ENCODE peak calls at places on chromosomes 7 and 10, in nine cellular contexts. I, B, R, V, F, P, X, A and J are unnamed samples.

GRCh38 chr7:2475678-2476015 is 551 bp downstream of the GRIFIN start:
- DNase-seq in R (no peak), V (no peak), F (no peak), X (no peak), I (peak; percentile 66), B (no peak), A (no peak), P (no peak), J (no peak)

GRCh38 chr10:100508691-100509150 is 10.9 kb downstream of the SEC31B start:
- DNase-seq in P (no peak), V (peak; percentile 56), X (no peak), B (peak; percentile 46), A (no peak), I (no peak), F (no peak), R (no peak), J (no peak)

GRCh38 chr7:96870201-96870600 is 135.2 kb upstream of the DLX6 start:
- DNase-seq in F (no peak), B (no peak), I (no peak), A (no peak), V (no peak), P (no peak), R (no peak), X (no peak), J (no peak)

GRCh38 chr7:92987543-92987942 is 130.2 kb downstream of the SAMD9 start:
- DNase-seq in V (no peak), B (no peak), I (no peak), F (no peak), X (no peak), R (no peak), P (no peak), A (no peak), J (no peak)

GRCh38 chr10:124255556-124255955 is 162.2 kb upstream of the CHST15 start:
- DNase-seq in B (no peak), P (no peak), V (no peak), R (no peak), X (no peak), A (no peak), I (no peak), F (no peak), J (no peak)

GRCh38 chr7:117872565-117873055 is 631 bp downstream of the CTTNBP2 start:
- DNase-seq in R (peak; percentile 5), B (peak; percentile 6), V (peak; percentile 2), A (no peak), P (peak; percentile 17), I (peak; percentile 81), X (no peak), F (peak; percentile 37), J (no peak)

GRCh38 chr10:132065491-132066105 is at the start of gene JAKMIP3:
- DNase-seq in P (peak; percentile 29), I (no peak), A (peak; percentile 59), F (peak; percentile 54), X (no peak), V (peak; percentile 93), R (peak; percentile 50), B (no peak), J (no peak)

GRCh38 chr7:69615696-69616095 is 17.4 kb downstream of the AUTS2 start:
- DNase-seq in R (no peak), F (no peak), X (no peak), P (no peak), I (no peak), V (no peak), B (no peak), A (no peak), J (no peak)

GRCh38 chr7:32079530-32079929 is 9.3 kb upstream of the PDE1C start:
- DNase-seq in P (peak; percentile 76), F (no peak), V (no peak), B (no peak), R (peak; percentile 74), I (no peak), A (no peak), X (no peak), J (no peak)

GRCh38 chr10:69789164-69789576 is 12.5 kb upstream of the COL13A1 start:
- DNase-seq in V (no peak), I (no peak), F (no peak), B (no peak), X (no peak), P (no peak), A (no peak), R (no peak), J (no peak)

GRCh38 chr7:803243-803635 is 29.0 kb upstream of the SUN1 start:
- DNase-seq in P (no peak), V (no peak), F (no peak), I (peak; percentile 47), R (no peak), A (no peak), B (no peak), X (no peak), J (no peak)

GRCh38 chr7:131330299-131330698 is 2.6 kb downstream of the MKLN1 start:
- DNase-seq in R (no peak), I (no peak), B (no peak), F (no peak), P (no peak), V (no peak), A (no peak), X (no peak), J (no peak)

GRCh38 chr10:69839696-69840345 is 38.1 kb downstream of the COL13A1 start:
- DNase-seq in P (no peak), F (no peak), X (no peak), B (no peak), R (no peak), V (peak; percentile 46), A (no peak), I (no peak), J (no peak)

DNA sequence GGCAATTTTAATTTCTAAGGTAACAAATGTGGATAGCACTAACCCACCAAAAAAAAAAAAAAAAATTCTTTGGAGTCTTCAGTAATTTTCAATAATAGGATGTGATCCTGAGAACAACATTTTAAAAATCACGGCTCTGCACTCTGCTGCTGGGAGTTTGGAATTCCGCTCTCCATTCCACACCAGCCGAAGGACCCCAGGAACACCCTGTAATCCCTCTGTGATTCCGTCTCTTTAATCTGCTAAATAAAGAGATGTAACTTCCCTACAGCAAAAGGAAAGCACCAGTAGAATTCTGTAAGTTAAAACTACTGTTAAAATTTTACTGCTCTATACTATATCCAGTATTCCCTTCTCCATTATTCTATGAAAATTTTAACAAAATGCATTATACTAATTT is 284.5 kb downstream of the PTPRN2 start:
- DNase-seq in R (no peak), V (no peak), X (no peak), B (no peak), F (no peak), I (no peak), P (no peak), A (no peak), J (no peak)
- H3K4me3 ChIP-seq in R (no peak overlapping the region), V (no peak overlapping the region), X (no peak overlapping the region), B (no peak overlapping the region), F (no peak overlapping the region), I (no peak overlapping the region), P (no peak overlapping the region), A (no peak overlapping the region), J (no peak overlapping the region)

GRCh38 chr10:44980309-44981171 is 1.9 kb upstream of the DEPP1 start:
- DNase-seq in V (no peak), P (no peak), X (no peak), R (no peak), F (no peak), B (no peak), A (no peak), I (peak; percentile 75), J (no peak)

GRCh38 chr10:44979281-44980181 is 922 bp upstream of the DEPP1 start:
- DNase-seq in B (no peak), F (no peak), I (no peak), X (no peak), V (no peak), A (no peak), P (no peak), R (no peak), J (no peak)

GRCh38 chr10:44977287-44978212 is 1.1 kb downstream of the DEPP1 start:
- DNase-seq in V (no peak), P (no peak), R (no peak), A (no peak), B (no peak), I (peak; percentile 81), F (no peak), X (no peak), J (no peak)

GRCh38 chr10:44978213-44978569 is 418 bp downstream of the DEPP1 start:
- DNase-seq in F (no peak), V (no peak), I (no peak), A (no peak), X (no peak), P (no peak), R (no peak), B (no peak), J (no peak)

DNA sequence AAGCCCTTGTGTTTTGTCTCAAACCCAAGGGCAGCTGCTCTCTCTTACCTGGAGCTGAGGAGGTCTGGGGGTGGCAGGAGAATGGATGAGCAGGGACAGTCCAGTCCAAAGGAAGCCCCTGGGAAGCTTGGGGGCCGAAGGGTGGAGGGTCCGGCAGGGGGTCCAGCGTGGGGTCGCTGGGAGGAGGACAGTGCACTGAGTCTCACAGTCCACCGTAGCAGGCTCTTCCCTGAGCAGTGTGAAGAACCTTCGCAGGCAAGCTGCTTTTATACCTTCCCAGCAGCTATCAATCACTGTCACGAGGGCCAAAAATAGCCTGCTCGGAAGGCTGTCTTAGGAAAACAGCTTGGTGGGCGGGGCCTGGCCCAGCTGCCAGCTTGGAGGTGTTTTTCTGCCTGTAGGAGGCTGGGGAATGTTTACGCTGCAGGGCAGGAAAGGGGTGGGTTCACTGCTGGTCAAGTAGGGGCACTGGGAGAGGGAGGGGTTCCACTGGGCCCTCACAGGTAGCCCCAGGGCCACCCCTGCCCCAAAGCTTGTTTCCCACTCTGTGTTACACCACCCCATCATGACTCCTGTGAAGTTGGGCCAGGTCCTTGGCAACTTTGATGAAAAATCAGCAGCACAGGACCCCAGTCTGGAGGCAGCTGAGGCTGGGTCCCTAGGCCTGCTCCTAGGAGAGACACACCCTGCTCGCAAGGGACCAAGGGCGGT is at the start of gene DEPP1:
- DNase-seq in X (peak; percentile 95), A (peak; percentile 92), R (peak; percentile 94), B (peak; percentile 90), I (peak; percentile 97), F (peak; percentile 91), P (peak; percentile 94), V (peak; percentile 78), J (no peak)
- TF ChIP-seq CTCF in X (peak; percentile 25), A (peak; percentile 16), R (no peak), B (no peak), I (no peak), F (peak; percentile 38), P (no peak), V (peak; percentile 36), J (no peak)

GRCh38 chr7:139902436-139903102 is 73.5 kb downstream of the TBXAS1 start:
- DNase-seq in R (no peak), P (no peak), X (no peak), B (no peak), A (no peak), F (no peak), I (no peak), V (no peak), J (no peak)
- H3K36me3 ChIP-seq in R (no peaks in the 10 kb centered on the region), P (no peaks in the 10 kb centered on the region), X (no peaks in the 10 kb centered on the region), B (no peaks in the 10 kb centered on the region), A (no peaks in the 10 kb centered on the region), F (no peaks in the 10 kb centered on the region), I (no peaks in the 10 kb centered on the region), V (no peaks in the 10 kb centered on the region), J (no peaks in the 10 kb centered on the region)

DNA sequence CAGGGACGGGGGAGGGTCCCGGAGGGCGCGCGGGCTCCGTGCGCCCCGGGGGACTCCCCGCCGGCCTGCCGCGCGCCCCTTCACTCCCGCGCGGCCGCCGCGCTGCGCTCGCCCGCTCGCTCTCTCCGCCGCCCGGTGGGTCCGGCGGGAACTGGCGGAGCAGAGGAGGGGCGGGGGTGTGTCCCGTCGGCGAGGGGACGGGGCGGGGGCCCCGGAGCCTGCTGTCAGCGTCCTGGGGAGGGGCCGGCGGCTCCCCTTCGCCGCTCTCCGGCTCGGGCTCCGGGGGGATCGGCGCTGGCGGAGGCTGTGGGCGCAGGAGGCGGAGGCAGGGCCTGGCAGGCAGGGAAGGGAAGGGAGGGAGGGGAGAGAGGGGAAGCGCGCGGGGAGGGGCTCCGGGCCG is at the start of gene SH3PXD2A:
- DNase-seq in B (no peak), R (peak; percentile 68), V (no peak), F (peak; percentile 45), A (no peak), X (no peak), I (no peak), P (peak; percentile 72), J (no peak)
- H3K4me3 ChIP-seq in B (no peak within 1 kb of the TSS), R (peak within 1 kb of the TSS; percentile 72), V (peak within 1 kb of the TSS; percentile 73), F (peak within 1 kb of the TSS; percentile 96), A (peak within 1 kb of the TSS; percentile 66), X (peak within 1 kb of the TSS; percentile 73), I (peak within 1 kb of the TSS; percentile 51), P (peak within 1 kb of the TSS; percentile 75), J (no peak within 1 kb of the TSS)